ENCODE peak calls at places on chromosomes 12 and 14, in four cellular contexts. D is body of pancreas, W is AG04450, F is tibial artery. N is an unnamed sample.

GRCh38 chr14:41749425-41749824 is 142.7 kb downstream of the LRFN5 start:
- DNase-seq in F (no peak), D (no peak), W (no peak), N (no peak)

GRCh38 chr12:118063567-118064391 is 2.8 kb upstream of the WSB2 start:
- DNase-seq in W (no peak), F (no peak), D (no peak), N (no peak)

GRCh38 chr12:65682145-65682544 is 142.1 kb upstream of the HMGA2 start:
- DNase-seq in F (no peak), W (no peak), D (no peak), N (no peak)

GRCh38 chr12:51429705-51430104 is 5.1 kb downstream of the SLC4A8 start:
- DNase-seq in F (no peak), W (no peak), D (no peak), N (no peak)

GRCh38 chr14:58861546-58861945 is 223.8 kb downstream of the DACT1 start:
- DNase-seq in D (no peak), F (no peak), W (no peak), N (no peak)

GRCh38 chr14:48598458-48598857 is 923.1 kb upstream of the MDGA2 start:
- DNase-seq in F (no peak), D (no peak), W (no peak), N (no peak)

GRCh38 chr12:65121049-65121955 is at the start of gene WIF1:
- DNase-seq in W (no peak), F (no peak), D (peak; percentile 52), N (peak; percentile 84)

GRCh38 chr12:50072198-50072907 is 12.8 kb upstream of the SMARCD1 start:
- DNase-seq in W (no peak), F (no peak), D (no peak), N (no peak)

GRCh38 chr12:47067778-47068431 is 11.5 kb upstream of the PCED1B start:
- DNase-seq in W (no peak), D (no peak), F (no peak), N (no peak)

GRCh38 chr14:100825691-100826331 is at the start of gene MEG3:
- DNase-seq in D (peak; percentile 74), W (peak; percentile 65), F (peak; percentile 41), N (no peak)

GRCh38 chr12:40271981-40272664 is 47.3 kb downstream of the LRRK2 start:
- DNase-seq in D (peak; percentile 91), F (no peak), W (no peak), N (no peak)

GRCh38 chr14:40623641-40624040 is 983.0 kb upstream of the LRFN5 start:
- DNase-seq in W (no peak), F (no peak), D (no peak), N (no peak)

GRCh38 chr14:33592298-33592697 is 358.6 kb downstream of the EGLN3 start:
- DNase-seq in D (no peak), W (no peak), F (no peak), N (no peak)
- H3K27ac ChIP-seq in D (no peak overlapping the region), W (no peak overlapping the region), F (no peak overlapping the region), N (no peak overlapping the region)

GRCh38 chr14:45135181-45135580 is 549 bp upstream of the FANCM start:
- DNase-seq in W (no peak), F (no peak), D (no peak), N (no peak)

GRCh38 chr14:45145214-45145613 is 9.5 kb downstream of the FANCM start:
- DNase-seq in W (no peak), D (no peak), F (no peak), N (no peak)

GRCh38 chr14:45144658-45145057 is 8.9 kb downstream of the FANCM start:
- DNase-seq in F (no peak), W (no peak), D (no peak), N (no peak)

GRCh38 chr14:45135659-45136314 is at the start of gene FANCM:
- DNase-seq in D (peak; percentile 97), F (peak; percentile 93), W (peak; percentile 96), N (peak; percentile 89)

GRCh38 chr14:45140661-45141187 is 5.0 kb downstream of the FANCM start:
- DNase-seq in W (no peak), D (no peak), F (no peak), N (no peak)
- H3K27ac ChIP-seq in W (no peak overlapping the region), D (no peak overlapping the region), F (no peak overlapping the region), N (no peak overlapping the region)

GRCh38 chr12:632102-632696 is 31.0 kb downstream of the NINJ2 start:
- DNase-seq in D (no peak), W (peak; percentile 64), F (peak; percentile 25), N (no peak)

GRCh38 chr12:627285-627684 is 36.0 kb downstream of the NINJ2 start:
- DNase-seq in W (no peak), D (no peak), F (no peak), N (no peak)

GRCh38 chr12:625998-626397 is 37.2 kb downstream of the NINJ2 start:
- DNase-seq in F (no peak), W (no peak), D (no peak), N (no peak)

GRCh38 chr12:630656-631632 is 32.3 kb downstream of the NINJ2 start:
- DNase-seq in F (peak; percentile 50), W (no peak), D (no peak), N (peak; percentile 86)

DNA sequence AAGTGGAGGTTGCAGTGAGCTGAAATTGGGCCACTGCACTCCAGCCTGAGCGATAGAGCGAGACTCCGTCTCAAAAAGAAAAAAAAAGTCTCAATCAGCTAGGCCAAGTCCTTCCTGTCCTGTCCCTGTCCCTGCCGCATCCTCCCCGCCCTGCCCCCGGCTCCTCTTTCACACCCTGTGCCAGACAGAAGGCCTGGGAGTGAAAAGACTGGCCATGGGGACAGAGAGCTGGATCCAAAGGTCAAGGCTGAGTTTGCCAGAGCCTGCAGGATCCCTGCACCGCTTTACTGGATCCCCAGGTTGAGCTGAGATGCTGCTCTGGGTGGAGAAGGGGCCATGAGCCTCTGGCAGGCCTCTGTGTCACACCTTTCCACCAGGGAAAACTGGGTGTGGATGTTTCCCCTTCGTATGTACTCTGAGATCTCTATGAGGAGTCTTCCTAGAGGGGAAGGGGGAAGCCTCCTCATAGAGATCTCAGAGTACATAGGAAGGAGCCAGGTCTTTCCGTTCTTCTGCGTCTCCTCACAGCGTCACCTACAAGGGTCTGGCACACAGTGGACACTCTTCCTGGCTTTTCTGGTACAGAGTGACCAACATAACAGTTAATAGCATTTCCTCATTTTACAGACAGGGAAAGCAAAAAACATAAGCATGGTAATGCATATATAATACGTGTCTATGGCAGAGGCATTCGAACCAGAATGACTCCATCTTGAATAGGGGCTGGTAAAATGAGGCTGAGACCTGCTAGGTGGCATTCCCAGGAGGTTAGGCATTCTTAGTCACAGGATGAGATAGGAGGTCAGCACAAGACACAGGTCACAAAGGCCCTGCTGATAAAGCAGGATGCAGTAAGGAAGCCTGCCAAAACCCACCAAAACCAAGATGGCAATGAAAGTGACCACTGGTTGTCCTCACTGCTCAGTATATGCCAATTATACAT is 35.1 kb downstream of the NINJ2 start:
- DNase-seq in F (no peak), D (no peak), W (no peak), N (no peak)
- H3K27ac ChIP-seq in F (no peak overlapping the region), D (no peak overlapping the region), W (no peak overlapping the region), N (peak overlapping the region; percentile 18)

GRCh38 chr12:104501641-104502040 is 44.9 kb downstream of the CHST11 start:
- DNase-seq in F (no peak), W (no peak), D (peak; percentile 41), N (no peak)

GRCh38 chr12:104501115-104501514 is 44.4 kb downstream of the CHST11 start:
- DNase-seq in F (no peak), D (no peak), W (no peak), N (no peak)

GRCh38 chr12:104504151-104504550 is 47.4 kb downstream of the CHST11 start:
- DNase-seq in D (no peak), W (no peak), F (no peak), N (no peak)

GRCh38 chr12:104503191-104503590 is 46.4 kb downstream of the CHST11 start:
- DNase-seq in W (no peak), D (no peak), F (no peak), N (no peak)

DNA sequence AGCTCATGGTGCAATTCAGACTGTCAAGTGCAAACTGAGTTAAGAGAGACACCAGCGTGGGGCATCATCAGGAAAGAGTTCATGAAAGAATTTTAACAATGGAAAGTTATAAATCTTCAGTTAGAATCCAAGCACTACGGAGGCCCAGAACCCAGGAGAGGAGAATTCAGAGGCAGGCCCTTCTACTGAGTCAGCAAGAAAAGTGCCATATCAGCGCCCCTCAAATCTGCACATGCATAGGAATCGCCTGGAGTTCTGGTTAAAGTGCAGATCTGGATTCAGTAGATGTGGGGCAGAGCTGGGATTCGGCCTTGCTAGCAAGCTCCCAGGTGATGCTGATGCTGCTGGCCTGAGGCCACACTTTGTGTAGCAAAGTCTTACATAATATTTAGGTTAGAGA is 45.9 kb downstream of the CHST11 start:
- DNase-seq in W (no peak), D (no peak), F (no peak), N (no peak)
- H3K27ac ChIP-seq in W (no peak overlapping the region), D (no peak overlapping the region), F (no peak overlapping the region), N (no peak overlapping the region)

DNA sequence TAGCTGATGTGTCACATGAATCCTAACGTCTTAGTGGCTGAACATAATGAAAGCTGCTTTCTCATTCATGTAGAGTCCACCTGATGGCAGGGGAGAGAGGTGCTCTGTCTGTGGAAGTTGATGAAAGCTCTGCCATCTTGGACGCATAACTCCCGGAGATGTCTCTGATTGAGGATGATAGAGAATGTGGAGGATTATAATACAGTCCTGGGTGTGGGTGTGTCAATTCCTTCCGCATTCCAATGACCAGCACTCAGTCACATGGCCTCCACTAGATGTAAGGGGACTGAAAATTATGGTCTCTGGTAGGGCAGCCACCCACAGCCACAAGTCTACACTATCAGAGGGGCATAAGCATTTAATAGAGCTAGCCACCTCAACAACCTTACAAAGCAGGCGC is 234.4 kb upstream of the CRY1 start:
- DNase-seq in D (no peak), W (no peak), F (no peak), N (no peak)
- H3K27ac ChIP-seq in D (no peak overlapping the region), W (no peak overlapping the region), F (no peak overlapping the region), N (no peak overlapping the region)

GRCh38 chr12:42750356-42750755 is 160.8 kb upstream of the PRICKLE1 start:
- DNase-seq in W (no peak), F (no peak), D (no peak), N (no peak)

GRCh38 chr12:42741771-42742510 is 152.4 kb upstream of the PRICKLE1 start:
- DNase-seq in F (no peak), D (no peak), W (peak; percentile 48), N (no peak)

GRCh38 chr12:42749239-42749638 is 159.7 kb upstream of the PRICKLE1 start:
- DNase-seq in F (no peak), W (no peak), D (no peak), N (no peak)

GRCh38 chr12:42742691-42743090 is 153.1 kb upstream of the PRICKLE1 start:
- DNase-seq in D (no peak), W (no peak), F (no peak), N (no peak)

DNA sequence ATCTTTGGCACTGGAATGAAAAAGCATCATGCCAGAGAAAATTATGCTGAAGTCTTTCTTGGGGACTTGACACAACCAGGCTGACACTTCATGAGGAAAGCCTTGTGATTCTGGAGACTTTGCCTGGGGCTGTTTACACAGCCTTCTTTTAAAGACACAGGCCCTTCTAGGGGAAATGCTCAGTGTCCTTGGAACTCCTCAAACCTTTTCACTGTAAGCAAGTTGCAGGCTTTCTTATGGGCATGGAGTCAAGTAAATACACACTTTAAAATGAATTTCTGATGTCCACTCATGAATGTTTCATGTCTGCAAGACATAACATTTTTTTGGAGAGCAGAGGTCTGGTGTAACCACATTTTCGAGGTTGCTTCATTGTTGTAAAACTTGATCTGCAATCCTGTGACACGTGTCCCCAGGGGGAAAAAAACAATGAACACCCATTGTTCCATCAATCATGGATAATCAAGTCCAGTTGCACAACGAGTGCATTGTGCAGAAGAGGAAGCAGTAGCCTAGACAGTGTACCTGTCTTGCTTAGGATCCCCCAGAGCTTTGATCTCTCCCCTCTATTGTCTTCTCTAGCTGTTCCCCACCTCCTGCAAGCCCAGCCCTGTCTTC is 155.1 kb upstream of the PRICKLE1 start:
- DNase-seq in F (no peak), D (no peak), W (no peak), N (no peak)
- H3K27ac ChIP-seq in F (peak overlapping the region; percentile 22), D (peak overlapping the region; percentile 30), W (no peak overlapping the region), N (no peak overlapping the region)

N was measured in lower lobe of right lung.